ENCODE peak calls at places on chromosomes 11 and 22, in five cellular contexts. C is lower lobe of right lung, J is B cell, X is epithelial cell of esophagus, Y is ovary. M is an unnamed sample.

GRCh38 chr22:50262460-50262911 is 1.0 kb upstream of the MAPK12 start:
- DNase-seq in C (no peak), J (no peak), X (peak; percentile 64), Y (no peak), M (no peak)

GRCh38 chr11:77423624-77424023 is 50.3 kb downstream of the PAK1 start:
- DNase-seq in X (no peak), J (no peak), Y (no peak), C (no peak), M (no peak)

GRCh38 chr22:27799334-27800249 is 2.0 kb downstream of the MN1 start:
- DNase-seq in C (no peak), Y (peak; percentile 76), J (no peak), X (peak; percentile 48), M (no peak)

GRCh38 chr11:29272019-29272654 is 744.7 kb downstream of the KCNA4 start:
- DNase-seq in Y (no peak), C (no peak), X (peak; percentile 67), J (no peak), M (no peak)

GRCh38 chr11:76281558-76281906 is 75.2 kb upstream of the WNT11 start:
- DNase-seq in J (no peak), X (no peak), C (no peak), Y (no peak), M (no peak)

GRCh38 chr22:33909906-33910305 is 10.4 kb downstream of the LARGE1 start:
- DNase-seq in C (no peak), Y (no peak), J (no peak), X (no peak), M (no peak)

GRCh38 chr11:22031791-22032190 is 161.1 kb upstream of the ANO5 start:
- DNase-seq in C (no peak), X (no peak), J (no peak), Y (no peak), M (no peak)

GRCh38 chr11:34366522-34366921 is 8.7 kb upstream of the ABTB2 start:
- DNase-seq in X (peak; percentile 78), Y (no peak), C (peak; percentile 54), J (no peak), M (no peak)

GRCh38 chr22:31618057-31618456 is 44.0 kb downstream of the PISD start:
- DNase-seq in J (no peak), X (no peak), C (no peak), Y (no peak), M (no peak)

GRCh38 chr11:122917311-122917710 is 34.8 kb downstream of the JHY start:
- DNase-seq in J (no peak), Y (no peak), X (peak; percentile 83), C (no peak), M (no peak)
- TF ChIP-seq CTCF in J (no peak), Y (no peak), X (no peak), C (no peak), M (no peak)

GRCh38 chr11:68844376-68844775 is 2.7 kb upstream of the CPT1A start:
- DNase-seq in X (no peak), C (no peak), Y (no peak), J (no peak), M (no peak)

GRCh38 chr11:68843052-68843561 is 1.4 kb upstream of the CPT1A start:
- DNase-seq in C (no peak), J (peak; percentile 55), X (no peak), Y (peak; percentile 49), M (no peak)

GRCh38 chr11:68844801-68845200 is 3.1 kb upstream of the CPT1A start:
- DNase-seq in Y (no peak), J (no peak), X (no peak), C (no peak), M (no peak)

GRCh38 chr11:68842427-68843051 is 823 bp upstream of the CPT1A start:
- DNase-seq in C (no peak), J (no peak), X (no peak), Y (peak; percentile 45), M (no peak)

GRCh38 chr11:68843703-68844312 is 2.1 kb upstream of the CPT1A start:
- DNase-seq in X (peak; percentile 73), Y (peak; percentile 79), C (peak; percentile 93), J (peak; percentile 86), M (no peak)
- TF ChIP-seq CTCF in X (peak; percentile 40), Y (no peak), C (peak; percentile 73), J (peak; percentile 80), M (peak; percentile 73)

GRCh38 chr11:1505480-1505879 is 18.9 kb upstream of the MOB2 start:
- DNase-seq in X (no peak), J (no peak), C (peak; percentile 19), Y (no peak), M (peak; percentile 30)
- TF ChIP-seq CTCF in X (no peak), J (no peak), C (no peak), Y (no peak), M (no peak)

DNA sequence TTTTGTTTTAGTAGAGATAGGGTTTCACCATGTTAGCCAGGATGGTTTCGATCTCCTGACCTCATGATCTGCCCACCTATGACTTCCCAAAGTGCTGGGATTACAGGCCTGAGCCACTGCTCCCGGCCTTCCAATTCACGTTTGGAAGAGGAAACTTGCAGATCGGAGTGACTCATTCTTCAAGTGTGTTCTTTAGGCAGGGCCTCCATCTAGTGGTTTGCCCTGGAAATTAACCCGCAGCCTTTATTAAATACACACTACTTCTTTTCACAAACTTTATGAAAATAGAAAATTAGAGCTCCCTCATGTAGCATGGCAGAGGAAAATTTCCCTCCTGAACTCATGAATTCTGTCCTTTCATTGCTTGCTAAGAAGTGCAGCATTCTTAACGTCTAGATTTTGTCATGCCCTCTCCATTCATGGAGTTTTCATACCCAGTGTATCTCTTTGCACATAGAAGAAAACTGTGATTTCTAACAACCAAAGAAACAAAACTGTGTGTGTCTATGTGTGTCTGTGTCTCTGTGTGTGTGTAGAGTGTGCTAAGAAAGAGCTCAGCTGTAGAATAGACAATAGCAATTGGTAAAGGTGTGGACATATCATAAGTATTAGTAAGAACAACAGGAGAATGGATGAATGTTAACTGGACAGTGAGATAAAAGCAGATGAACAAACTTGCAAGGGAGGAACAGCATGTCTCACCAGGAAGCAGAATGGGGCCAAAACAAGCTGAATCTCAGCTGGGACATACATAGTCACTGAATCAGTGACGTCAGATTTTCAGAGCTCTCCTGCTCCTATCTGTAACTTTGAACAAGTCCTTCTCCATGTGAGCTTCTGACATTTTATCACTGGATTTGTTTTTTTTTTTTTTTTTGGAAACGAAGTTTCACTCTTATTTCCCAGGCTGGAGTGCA is 118.4 kb downstream of the BBOX1 start:
- DNase-seq in C (no peak), J (no peak), X (peak; percentile 81), Y (peak; percentile 43), M (no peak)
- TF ChIP-seq CTCF in C (peak; percentile 71), J (no peak), X (peak; percentile 82), Y (peak; percentile 64), M (peak; percentile 93)

GRCh38 chr11:72534859-72535547 is 100.7 kb upstream of the CLPB start:
- DNase-seq in Y (no peak), C (no peak), J (no peak), X (no peak), M (no peak)
- TF ChIP-seq CTCF in Y (no peak), C (no peak), J (no peak), X (no peak), M (peak; percentile 29)

M was measured in chondrocyte.